ENCODE peak calls at places on chromosomes 11 and 22, in nine cellular contexts. D, R, M, I, L, X, E, H and W are unnamed samples.

GRCh38 chr11:17578958-17579357 is 31.9 kb downstream of the OTOG start:
- DNase-seq in D (no peak), R (peak), M (no peak), I (no peak), L (no peak), X (no peak), E (no peak), H (no peak), W (no peak)

GRCh38 chr11:88433546-88434230 is 96.2 kb upstream of the CTSC start:
- DNase-seq in D (no peak), R (no peak), M (no peak), I (no peak), L (no peak), X (no peak), E (no peak), H (no peak), W (no peak)

GRCh38 chr22:47012589-47013365 is 250.3 kb downstream of the TBC1D22A start:
- DNase-seq in D (peak), R (no peak), M (no peak), I (no peak), L (no peak), X (peak), E (peak), H (no peak), W (no peak)

GRCh38 chr11:69337211-69337721 is 43.3 kb downstream of the MYEOV start:
- DNase-seq in D (peak), R (peak), M (peak), I (peak), L (no peak), X (no peak), E (no peak), H (no peak), W (no peak)

GRCh38 chr11:76361365-76361764 is 19.6 kb downstream of the THAP12 start:
- DNase-seq in D (no peak), R (no peak), M (no peak), I (no peak), L (no peak), X (no peak), E (no peak), H (no peak), W (no peak)

GRCh38 chr11:111833524-111833923 is 37.9 kb downstream of the ALG9 start:
- DNase-seq in D (peak), R (no peak), M (no peak), I (no peak), L (no peak), X (no peak), E (no peak), H (no peak), W (no peak)

GRCh38 chr11:107370390-107370789 is 87.2 kb downstream of the CWF19L2 start:
- DNase-seq in D (no peak), R (no peak), M (no peak), I (no peak), L (no peak), X (no peak), E (peak), H (peak), W (no peak)

GRCh38 chr11:64260147-64260708 is 8.9 kb downstream of the PLCB3 start:
- DNase-seq in D (no peak), R (no peak), M (no peak), I (no peak), L (no peak), X (peak), E (no peak), H (no peak), W (no peak)

GRCh38 chr11:106152824-106153223 is 75.4 kb downstream of the AASDHPPT start:
- DNase-seq in D (peak), R (no peak), M (no peak), I (no peak), L (no peak), X (no peak), E (no peak), H (no peak), W (no peak)

GRCh38 chr11:80146231-80146630 is 705.4 kb upstream of the TENM4 start:
- DNase-seq in D (no peak), R (no peak), M (no peak), I (no peak), L (no peak), X (no peak), E (no peak), H (no peak), W (no peak)

GRCh38 chr11:65434667-65435179 is 12.1 kb downstream of the NEAT1 start:
- DNase-seq in D (no peak), R (no peak), M (no peak), I (no peak), L (no peak), X (no peak), E (no peak), H (no peak), W (no peak)